ENCODE peak calls at places on chromosomes 5 and 9, in six cellular contexts. D, N, S, B, P and L are unnamed samples.

GRCh38 chr9:16205455-16205854 is 652.6 kb downstream of the CCDC171 start:
- DNase-seq in D (no peak), N (no peak), S (no peak), B (no peak), P (no peak), L (no peak)

GRCh38 chr5:10307206-10308148 is at the start of gene CMBL:
- DNase-seq in D (peak; percentile 91), N (peak; percentile 48), S (no peak), B (peak; percentile 46), P (peak; percentile 74), L (peak; percentile 39)

GRCh38 chr5:135996611-135997010 is 32.2 kb upstream of the TGFBI start:
- DNase-seq in D (no peak), N (peak; percentile 66), S (no peak), B (no peak), P (no peak), L (no peak)

GRCh38 chr9:127493592-127494303 is 42.4 kb downstream of the LRSAM1 start:
- DNase-seq in D (no peak), N (no peak), S (no peak), B (no peak), P (no peak), L (no peak)

GRCh38 chr5:36414869-36415282 is 113.2 kb upstream of the RANBP3L start:
- DNase-seq in D (peak; percentile 39), N (peak; percentile 54), S (no peak), B (peak; percentile 37), P (no peak), L (peak; percentile 24)

GRCh38 chr9:90827181-90827866 is 25.7 kb downstream of the SYK start:
- DNase-seq in D (no peak), N (no peak), S (peak; percentile 77), B (no peak), P (peak; percentile 28), L (no peak)

GRCh38 chr5:1523480-1523792 is 324 bp downstream of the LPCAT1 start:
- DNase-seq in D (peak; percentile 70), N (no peak), S (no peak), B (no peak), P (no peak), L (no peak)

GRCh38 chr5:113345261-113345940 is 89.4 kb downstream of the TSSK1B start:
- DNase-seq in D (no peak), N (peak; percentile 83), S (no peak), B (no peak), P (no peak), L (no peak)

GRCh38 chr5:73426034-73426433 is 22.5 kb downstream of the FOXD1 start:
- DNase-seq in D (no peak), N (no peak), S (no peak), B (no peak), P (no peak), L (no peak)

GRCh38 chr5:96463106-96463505 is 30.1 kb upstream of the PCSK1 start:
- DNase-seq in D (no peak), N (no peak), S (no peak), B (no peak), P (no peak), L (no peak)

GRCh38 chr9:136019681-136020060 is 58.5 kb upstream of the UBAC1 start:
- DNase-seq in D (no peak), N (no peak), S (no peak), B (no peak), P (peak; percentile 41), L (no peak)

GRCh38 chr9:38294130-38294529 is 98.4 kb upstream of the ALDH1B1 start:
- DNase-seq in D (no peak), N (no peak), S (no peak), B (no peak), P (no peak), L (no peak)

GRCh38 chr5:89117131-89117644 is 234.2 kb upstream of the MEF2C start:
- DNase-seq in D (no peak), N (no peak), S (peak; percentile 55), B (no peak), P (no peak), L (no peak)

GRCh38 chr5:139481580-139482049 is 943 bp downstream of the STING1 start:
- DNase-seq in D (peak; percentile 34), N (peak; percentile 34), S (no peak), B (no peak), P (no peak), L (no peak)

GRCh38 chr9:121895836-121896544 is 197.1 kb downstream of the TTLL11 start:
- DNase-seq in D (no peak), N (peak; percentile 71), S (no peak), B (no peak), P (no peak), L (peak; percentile 5)

GRCh38 chr9:95284152-95284551 is 33.4 kb downstream of the FANCC start:
- DNase-seq in D (no peak), N (peak; percentile 94), S (no peak), B (no peak), P (no peak), L (no peak)

GRCh38 chr5:180575571-180575970 is 15.7 kb downstream of the SCGB3A1 start:
- DNase-seq in D (no peak), N (peak; percentile 17), S (no peak), B (no peak), P (no peak), L (no peak)

GRCh38 chr5:41094871-41095270 is 23.7 kb upstream of the MROH2B start:
- DNase-seq in D (no peak), N (no peak), S (no peak), B (peak; percentile 7), P (no peak), L (peak; percentile 15)

GRCh38 chr5:157959355-157959754 is 100.4 kb upstream of the CLINT1 start:
- DNase-seq in D (no peak), N (no peak), S (no peak), B (no peak), P (no peak), L (no peak)

GRCh38 chr9:86406366-86406765 is 52.2 kb upstream of the TUT7 start:
- DNase-seq in D (no peak), N (peak; percentile 88), S (no peak), B (no peak), P (no peak), L (peak; percentile 59)

GRCh38 chr9:86405086-86405491 is 50.9 kb upstream of the TUT7 start:
- DNase-seq in D (no peak), N (no peak), S (no peak), B (no peak), P (no peak), L (peak; percentile 85)

GRCh38 chr9:86408121-86408520 is 53.9 kb upstream of the TUT7 start:
- DNase-seq in D (no peak), N (peak; percentile 73), S (no peak), B (no peak), P (no peak), L (no peak)

GRCh38 chr9:86405926-86406325 is 51.7 kb upstream of the TUT7 start:
- DNase-seq in D (no peak), N (peak; percentile 95), S (no peak), B (peak; percentile 58), P (no peak), L (peak; percentile 53)

DNA sequence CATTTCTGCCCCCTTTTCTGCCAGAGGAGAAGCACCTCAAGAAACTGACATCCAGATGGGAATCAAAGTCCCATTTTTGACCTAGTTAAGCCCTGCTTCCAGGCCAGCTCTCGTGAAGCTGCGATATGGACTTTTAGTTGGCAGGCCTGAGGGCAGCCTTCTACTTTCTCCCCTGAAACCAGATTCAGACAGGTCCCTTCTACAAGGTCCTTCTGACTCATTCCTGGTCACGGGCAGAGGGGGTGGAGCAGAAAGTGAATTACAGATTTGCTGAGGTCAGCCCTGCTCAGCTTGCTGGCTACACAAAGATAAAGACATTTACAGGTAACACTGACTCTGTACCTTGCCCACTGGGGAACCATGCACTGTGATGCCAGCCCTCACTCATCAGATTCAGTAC is 52.8 kb upstream of the TUT7 start:
- DNase-seq in D (no peak), N (peak; percentile 75), S (no peak), B (no peak), P (no peak), L (peak; percentile 54)
- TF ChIP-seq RAD21 in D (no peak), N (no peak), S (no peak), B (no peak), P (no peak), L (no peak)

GRCh38 chr9:86115886-86116285 is 16.5 kb upstream of the GOLM1 start:
- DNase-seq in D (no peak), N (no peak), S (no peak), B (no peak), P (no peak), L (no peak)

GRCh38 chr9:86116425-86116824 is 17.1 kb upstream of the GOLM1 start:
- DNase-seq in D (no peak), N (no peak), S (no peak), B (no peak), P (no peak), L (no peak)

GRCh38 chr9:86112057-86112456 is 12.7 kb upstream of the GOLM1 start:
- DNase-seq in D (no peak), N (no peak), S (no peak), B (no peak), P (no peak), L (no peak)
- H3K27me3 ChIP-seq in D (no peaks in the 10 kb centered on the region), N (no peaks in the 10 kb centered on the region), S (no peaks in the 10 kb centered on the region), B (no peaks in the 10 kb centered on the region), P (no peaks in the 10 kb centered on the region), L (peaks cover 44% of the 10 kb centered on the region)

GRCh38 chr9:89686621-89687020 is 81.8 kb downstream of the GADD45G start:
- DNase-seq in D (no peak), N (no peak), S (no peak), B (no peak), P (no peak), L (no peak)

GRCh38 chr9:89685698-89686097 is 80.9 kb downstream of the GADD45G start:
- DNase-seq in D (no peak), N (no peak), S (no peak), B (no peak), P (no peak), L (no peak)

GRCh38 chr9:89687216-89687615 is 82.4 kb downstream of the GADD45G start:
- DNase-seq in D (no peak), N (no peak), S (no peak), B (no peak), P (no peak), L (no peak)

GRCh38 chr9:89684912-89685636 is 80.3 kb downstream of the GADD45G start:
- DNase-seq in D (no peak), N (no peak), S (no peak), B (no peak), P (no peak), L (no peak)

DNA sequence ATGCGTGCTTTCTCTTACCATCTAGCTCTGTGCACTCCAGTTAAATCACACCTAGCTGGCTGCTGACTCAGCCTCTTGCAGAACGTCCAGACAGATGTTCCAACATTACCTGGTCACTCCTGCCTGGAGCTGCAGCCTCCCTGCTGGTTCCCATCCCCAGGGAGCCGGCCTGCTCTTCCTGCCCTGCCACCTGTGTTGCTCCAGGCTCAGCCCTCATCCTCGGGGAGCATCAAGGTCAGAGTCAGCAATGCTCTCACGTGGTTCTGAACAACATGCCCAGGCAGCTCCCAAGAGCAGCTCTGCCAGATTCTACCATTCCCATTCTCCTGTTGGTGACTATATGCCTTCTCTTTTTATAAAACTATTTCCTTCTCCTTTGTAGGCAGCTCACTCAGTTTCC is 81.3 kb downstream of the GADD45G start:
- DNase-seq in D (no peak), N (no peak), S (no peak), B (no peak), P (no peak), L (no peak)
- TF ChIP-seq RAD21 in D (no peak), N (no peak), S (no peak), B (no peak), P (no peak), L (no peak)

DNA sequence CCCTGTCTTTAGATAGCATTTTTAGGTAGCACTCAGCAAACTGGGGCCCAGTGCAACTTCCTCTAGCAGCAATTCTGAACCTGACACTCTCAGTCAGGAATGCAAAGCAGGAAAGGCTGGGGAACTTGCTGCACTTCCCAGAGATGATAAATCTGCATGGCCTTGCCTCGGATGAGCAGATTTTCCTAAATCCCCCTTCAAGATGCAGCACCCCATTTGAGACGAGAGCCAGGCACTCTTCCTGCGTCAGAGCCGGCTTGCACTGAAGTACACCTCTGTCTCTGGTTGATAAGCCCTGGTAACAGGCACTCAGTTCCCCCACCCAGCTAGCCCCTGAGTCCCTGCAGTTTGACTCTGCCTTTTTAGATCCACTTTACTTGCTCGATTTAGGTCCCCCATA is 296.7 kb upstream of the PANK3 start:
- DNase-seq in D (no peak), N (no peak), S (no peak), B (no peak), P (no peak), L (no peak)
- H3K27me3 ChIP-seq in D (peaks cover under 1% of the 10 kb centered on the region), N (peaks cover 1% of the 10 kb centered on the region), S (no peaks in the 10 kb centered on the region), B (peaks cover 81% of the 10 kb centered on the region), P (peaks cover 2% of the 10 kb centered on the region), L (peaks cover 26% of the 10 kb centered on the region)